ENCODE peak calls at places on chromosomes 1 and 21, in seven cellular contexts. I, J, M, G, L, X and V are unnamed samples. For H3K4me1, the result is how much of the 10 kb centered on the place peaks cover.

GRCh38 chr1:201192478-201192804 is 1.8 kb downstream of the IGFN1 start:
- DNase-seq in I (no peak), J (no peak), M (no peak), G (no peak), L (no peak), X (no peak), V (no peak)

GRCh38 chr1:20281801-20282200 is 8.9 kb upstream of the VWA5B1 start:
- DNase-seq in I (no peak), J (no peak), M (no peak), G (no peak), L (no peak), X (no peak), V (no peak)

GRCh38 chr1:178706467-178706866 is 18.6 kb upstream of the RALGPS2 start:
- DNase-seq in I (no peak), J (no peak), M (no peak), G (no peak), L (no peak), X (no peak), V (no peak)

GRCh38 chr1:236035681-236036101 is 29.2 kb downstream of the NID1 start:
- DNase-seq in I (no peak), J (peak), M (no peak), G (no peak), L (no peak), X (no peak), V (no peak)

GRCh38 chr1:153513023-153513422 is 22.8 kb downstream of the S100A6 start:
- DNase-seq in I (no peak), J (no peak), M (no peak), G (no peak), L (peak), X (no peak), V (no peak)

GRCh38 chr1:231340328-231341013 is 2.4 kb downstream of the SPRTN start:
- DNase-seq in I (no peak), J (no peak), M (no peak), G (no peak), L (no peak), X (no peak), V (no peak)

GRCh38 chr1:42877380-42877779 is 31.0 kb downstream of the ZNF691 start:
- DNase-seq in I (no peak), J (no peak), M (peak), G (no peak), L (no peak), X (no peak), V (no peak)

GRCh38 chr1:244435562-244436205 is 16.0 kb downstream of the ADSS2 start:
- DNase-seq in I (no peak), J (no peak), M (no peak), G (no peak), L (no peak), X (no peak), V (no peak)

GRCh38 chr21:31366825-31367224 is 22.8 kb upstream of the TIAM1 start:
- DNase-seq in I (no peak), J (no peak), M (no peak), G (no peak), L (no peak), X (no peak), V (no peak)

GRCh38 chr1:217622042-217622441 is 8.8 kb downstream of the GPATCH2 start:
- DNase-seq in I (no peak), J (no peak), M (no peak), G (no peak), L (no peak), X (no peak), V (no peak)

GRCh38 chr1:153573351-153573750 is 7.7 kb upstream of the S100A2 start:
- DNase-seq in I (no peak), J (no peak), M (no peak), G (no peak), L (no peak), X (no peak), V (no peak)

GRCh38 chr1:64655861-64656260 is 89.0 kb upstream of the RAVER2 start:
- DNase-seq in I (peak), J (no peak), M (no peak), G (no peak), L (no peak), X (no peak), V (no peak)

GRCh38 chr1:64651841-64652240 is 93.0 kb upstream of the RAVER2 start:
- DNase-seq in I (no peak), J (no peak), M (no peak), G (no peak), L (no peak), X (no peak), V (no peak)

GRCh38 chr1:64650411-64650810 is 94.5 kb upstream of the RAVER2 start:
- DNase-seq in I (no peak), J (no peak), M (no peak), G (no peak), L (no peak), X (no peak), V (no peak)

GRCh38 chr1:64653466-64653865 is 91.4 kb upstream of the RAVER2 start:
- DNase-seq in I (no peak), J (no peak), M (no peak), G (no peak), L (no peak), X (no peak), V (no peak)

DNA sequence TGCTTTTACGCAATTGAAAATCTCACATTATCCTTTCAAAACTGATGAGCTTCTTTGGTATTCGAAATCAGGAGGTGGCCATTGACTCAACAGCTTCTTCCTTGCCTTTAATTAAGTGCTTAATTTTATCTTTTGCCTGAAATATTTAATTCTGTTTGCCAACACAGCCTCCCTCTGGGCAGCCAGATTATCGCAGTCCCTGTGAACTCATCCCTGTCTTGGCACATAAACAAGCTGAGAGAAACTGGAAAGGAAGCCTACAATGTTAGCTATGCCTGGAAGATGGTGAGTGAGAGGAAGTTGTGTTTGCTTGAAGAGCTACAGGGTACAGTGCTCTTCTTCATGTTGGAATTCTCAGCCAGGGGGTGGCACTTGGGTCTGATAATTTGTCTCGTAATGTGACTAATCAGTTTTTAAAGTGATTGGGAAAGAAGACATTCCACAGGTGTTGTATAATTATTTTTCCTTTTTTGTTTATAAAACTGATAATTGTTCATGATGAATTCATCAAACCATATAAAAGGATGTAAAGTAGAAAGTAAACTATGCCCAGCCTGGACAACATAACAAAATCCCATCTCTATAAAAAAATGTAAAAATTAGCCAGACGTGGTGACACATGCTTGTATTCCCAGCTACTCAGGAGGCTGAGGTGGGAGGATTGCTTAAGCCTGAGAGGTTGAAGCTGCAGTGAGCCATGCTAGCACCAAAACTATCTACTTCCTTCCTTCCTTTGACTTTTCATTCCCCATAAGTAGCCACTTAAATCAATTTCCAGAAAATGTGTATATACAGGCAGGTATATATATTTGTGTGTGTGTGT is 90.1 kb upstream of the RAVER2 start:
- DNase-seq in I (no peak), J (no peak), M (no peak), G (no peak), L (no peak), X (no peak), V (no peak)
- TF ChIP-seq CTCF in I (peak), J (no peak), M (peak), G (no peak), L (no peak), X (no peak), V (peak)

DNA sequence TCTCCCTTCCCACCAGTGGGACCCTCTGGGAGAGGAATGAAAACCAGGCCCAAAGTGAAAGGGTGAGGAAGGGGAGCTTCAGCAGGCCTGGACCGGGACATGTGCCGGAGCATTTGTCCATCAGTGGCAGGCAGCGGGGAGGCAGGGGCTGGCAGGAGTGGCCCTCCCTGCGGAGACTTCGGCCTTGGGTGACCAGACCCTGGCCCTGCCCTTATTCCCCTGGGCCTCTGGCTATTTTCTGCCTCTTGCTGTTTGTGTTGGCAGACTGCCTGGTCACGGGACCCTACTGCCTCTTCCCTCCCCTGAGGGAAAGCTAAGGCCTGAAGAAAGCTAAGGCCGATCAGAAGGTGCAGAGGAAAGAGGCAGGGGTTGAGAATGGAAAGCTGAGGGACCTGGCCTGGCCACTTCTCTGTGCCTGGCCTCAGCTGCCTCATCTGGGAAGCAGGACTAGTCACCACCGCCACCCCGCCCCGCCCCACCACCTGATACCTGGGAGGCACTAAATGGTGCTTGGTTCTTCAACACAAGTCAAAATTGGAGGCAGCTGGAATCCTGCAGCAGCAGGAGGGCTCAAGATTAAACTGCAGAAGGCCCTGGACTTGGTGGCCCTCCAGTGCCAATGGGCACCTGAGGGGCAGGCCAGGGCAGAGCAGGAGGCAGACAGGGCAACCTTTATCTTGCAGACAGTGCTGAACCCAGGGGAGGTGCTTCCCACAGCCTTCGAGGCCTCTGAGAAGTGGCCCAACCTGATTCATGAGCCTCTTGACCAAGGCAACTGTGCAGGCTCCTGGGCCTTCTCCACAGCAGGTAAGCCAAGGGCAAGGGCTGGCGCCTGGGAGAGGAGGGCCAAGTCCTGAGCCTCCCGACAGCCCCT is 7.9 kb downstream of the TINAGL1 start:
- DNase-seq in I (peak), J (peak), M (no peak), G (no peak), L (no peak), X (peak), V (no peak)
- H3K27ac ChIP-seq in I (no peak), J (peak), M (no peak), G (peak), L (peak), X (peak), V (peak)

GRCh38 chr1:164770149-164770529 is 211.2 kb downstream of the PBX1 start:
- DNase-seq in I (no peak), J (no peak), M (no peak), G (no peak), L (no peak), X (no peak), V (no peak)

GRCh38 chr1:164768045-164768402 is 209.0 kb downstream of the PBX1 start:
- DNase-seq in I (no peak), J (no peak), M (no peak), G (no peak), L (no peak), X (no peak), V (no peak)

GRCh38 chr1:164769504-164770148 is 210.6 kb downstream of the PBX1 start:
- DNase-seq in I (no peak), J (no peak), M (no peak), G (no peak), L (no peak), X (no peak), V (no peak)

GRCh38 chr1:164767257-164768044 is 208.5 kb downstream of the PBX1 start:
- DNase-seq in I (no peak), J (no peak), M (no peak), G (no peak), L (no peak), X (no peak), V (no peak)

DNA sequence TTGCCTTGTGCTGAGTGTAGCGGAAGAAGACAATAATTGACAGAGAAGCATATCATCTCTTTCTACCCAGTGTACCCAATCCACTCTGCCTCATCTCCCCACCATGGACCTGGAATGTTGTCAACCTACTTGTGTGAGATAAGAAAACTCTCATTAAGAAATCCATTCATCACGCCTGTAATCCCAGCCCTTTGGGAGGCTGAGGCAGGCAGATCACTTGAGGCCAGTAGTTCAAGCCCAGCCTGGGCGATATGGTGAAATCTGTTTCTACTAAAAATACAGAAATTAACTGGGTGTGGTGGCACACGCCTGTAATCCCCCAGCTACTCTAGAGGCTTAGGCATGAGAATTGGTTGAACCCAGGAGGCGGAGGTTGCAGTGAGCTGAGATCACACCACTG is 209.6 kb downstream of the PBX1 start:
- DNase-seq in I (no peak), J (peak), M (no peak), G (no peak), L (no peak), X (no peak), V (no peak)
- H3K4me1 ChIP-seq in I (under half), J (under half), M (under half), G (half or more), L (under half), X (under half), V (under half)

GRCh38 chr1:192358822-192359221 is 42.0 kb downstream of the RGS21 start:
- DNase-seq in I (no peak), J (no peak), M (no peak), G (no peak), L (no peak), X (no peak), V (no peak)

GRCh38 chr1:192367436-192367835 is 50.6 kb downstream of the RGS21 start:
- DNase-seq in I (no peak), J (no peak), M (no peak), G (no peak), L (no peak), X (no peak), V (no peak)

GRCh38 chr1:192357904-192358303 is 41.1 kb downstream of the RGS21 start:
- DNase-seq in I (no peak), J (no peak), M (no peak), G (no peak), L (no peak), X (no peak), V (no peak)

GRCh38 chr1:192363177-192363576 is 46.4 kb downstream of the RGS21 start:
- DNase-seq in I (no peak), J (no peak), M (peak), G (no peak), L (no peak), X (no peak), V (no peak)
- TF ChIP-seq CTCF in I (peak), J (no peak), M (peak), G (no peak), L (no peak), X (no peak), V (no peak)

GRCh38 chr1:24927886-24928630 is 2.0 kb downstream of the RUNX3 start:
- DNase-seq in I (no peak), J (no peak), M (peak), G (no peak), L (no peak), X (no peak), V (no peak)
- H3K27ac ChIP-seq in I (no peak), J (no peak), M (no peak), G (no peak), L (peak), X (peak), V (peak)